ENCODE peak calls at places on chromosomes 4 and X, in seven cellular contexts. U, H, W, E, R, V and G are unnamed samples.

GRCh38 chrX:131728295-131729145 is 184.6 kb downstream of the OR13H1 start:
- DNase-seq in W (peak), U (no peak), H (no peak), E (no peak), V (no peak), R (no peak), G (no peak)

GRCh38 chrX:141945415-141945814 is 41.7 kb downstream of the MAGEC1 start:
- DNase-seq in W (no peak), H (no peak), U (no peak), V (no peak), E (no peak), R (no peak), G (no peak)

GRCh38 chr4:108036252-108036651 is 46.6 kb downstream of the HADH start:
- DNase-seq in E (no peak), V (no peak), H (peak), W (no peak), U (no peak), R (no peak), G (no peak)

GRCh38 chrX:94204524-94204923 is 530.5 kb downstream of the FAM133A start:
- DNase-seq in R (no peak), V (no peak), H (no peak), W (no peak), E (no peak), U (no peak), G (no peak)

GRCh38 chr4:145824469-145824868 is 114.2 kb downstream of the ZNF827 start:
- DNase-seq in V (no peak), H (no peak), E (no peak), U (no peak), R (no peak), W (no peak), G (no peak)

GRCh38 chr4:112172180-112172579 is 26.9 kb downstream of the FAM241A start:
- DNase-seq in U (no peak), E (no peak), V (no peak), H (no peak), R (no peak), W (no peak), G (no peak)

GRCh38 chrX:10156199-10157031 is at the start of gene CLCN4:
- DNase-seq in H (no peak), U (no peak), R (peak), W (peak), V (no peak), E (peak), G (peak)

GRCh38 chr4:151316645-151317044 is 8.8 kb downstream of the SH3D19 start:
- DNase-seq in V (no peak), W (no peak), U (no peak), R (no peak), E (no peak), H (no peak), G (no peak)